ENCODE peak calls at places on chromosome 1, in six cellular contexts. U, F, L, T, H and Y are unnamed samples.

GRCh38 chr1:203628185-203628996 is 1.8 kb downstream of the ATP2B4 start:
- DNase-seq in F (peak; percentile 71), T (no peak), U (no peak), L (peak; percentile 75), H (peak; percentile 51), Y (peak; percentile 66)

GRCh38 chr1:236524892-236525179 is 1.1 kb downstream of the LGALS8 start:
- DNase-seq in F (no peak), U (no peak), L (no peak), H (no peak), T (no peak), Y (no peak)

GRCh38 chr1:210822897-210823296 is 311.1 kb downstream of the KCNH1 start:
- DNase-seq in L (no peak), U (no peak), F (no peak), T (no peak), H (no peak), Y (no peak)

GRCh38 chr1:25469177-25469576 is 38.5 kb downstream of the MACO1 start:
- DNase-seq in L (no peak), H (no peak), T (no peak), U (no peak), F (no peak), Y (no peak)

GRCh38 chr1:227411066-227411465 is 92.8 kb upstream of the CDC42BPA start:
- DNase-seq in L (no peak), H (no peak), U (no peak), T (no peak), F (no peak), Y (no peak)

GRCh38 chr1:43536196-43536863 is 5.6 kb downstream of the PTPRF start:
- DNase-seq in U (no peak), L (no peak), F (peak; percentile 50), T (no peak), H (no peak), Y (no peak)

GRCh38 chr1:24409535-24409934 is 4.0 kb downstream of the STPG1 start:
- DNase-seq in F (no peak), H (no peak), U (no peak), L (no peak), T (no peak), Y (peak; percentile 47)

GRCh38 chr1:244801246-244801645 is 34.2 kb upstream of the COX20 start:
- DNase-seq in L (no peak), F (peak; percentile 19), H (peak; percentile 82), T (peak; percentile 76), U (peak; percentile 72), Y (peak; percentile 15)

GRCh38 chr1:166350490-166350889 is 183.7 kb upstream of the FAM78B start:
- DNase-seq in L (no peak), F (peak; percentile 24), T (no peak), U (no peak), H (no peak), Y (no peak)